ENCODE peak calls at places on chromosome 6, in eight cellular contexts. Y is neural crest cell; V is B cell; R is endothelial cell; W is stimulated activated CD4-positive, alpha-beta T cell treated with anti-CD3 and anti-CD28 coated beads, Interleukin-1b, Interleukin-23, amount 100 ng/mL, for 4 hours; Q is NCI-H1092 treated with DMSO at 0.1 percent for 48 hours; T is NCI-H82; H is Panc1. P is an unnamed sample.
A peak's percentile ranks its signal among the peaks of the same experiment; 100 is the strongest.

GRCh38 chr6:141593311-141593710 is 539.4 kb upstream of the GJE1 start:
- DNase-seq in T (no peak), R (no peak), W (no peak), Y (no peak), H (no peak), Q (no peak), V (no peak), P (no peak)

GRCh38 chr6:44052419-44053011 is 74.7 kb downstream of the MRPL14 start:
- DNase-seq in T (no peak), V (no peak), R (no peak), W (no peak), Q (no peak), Y (no peak), H (no peak), P (no peak)

GRCh38 chr6:121817141-121817540 is 381.7 kb downstream of the GJA1 start:
- DNase-seq in T (peak; percentile 24), R (no peak), Q (no peak), H (no peak), W (no peak), V (no peak), Y (no peak), P (no peak)

GRCh38 chr6:62891065-62891647 is 320.1 kb upstream of the FKBP1C start:
- DNase-seq in T (peak; percentile 38), Y (no peak), V (no peak), Q (no peak), R (no peak), W (no peak), H (no peak), P (no peak)

GRCh38 chr6:168062346-168063289 is 16.4 kb downstream of the FRMD1 start:
- DNase-seq in T (no peak), Q (no peak), W (no peak), H (no peak), Y (no peak), R (no peak), V (no peak), P (no peak)

GRCh38 chr6:95364016-95364604 is 213.2 kb upstream of the MANEA start:
- DNase-seq in W (no peak), R (no peak), Q (peak; percentile 16), T (peak; percentile 55), V (peak; percentile 6), Y (no peak), H (peak; percentile 10), P (no peak)

GRCh38 chr6:98384766-98385165 is 449.6 kb upstream of the POU3F2 start:
- DNase-seq in W (no peak), R (no peak), V (no peak), Q (no peak), H (no peak), T (peak; percentile 11), Y (no peak), P (no peak)

GRCh38 chr6:112086744-112087135 is 542 bp downstream of the TUBE1 start:
- DNase-seq in W (no peak), T (peak; percentile 83), R (no peak), V (peak; percentile 29), H (no peak), Q (peak; percentile 48), Y (no peak), P (no peak)

GRCh38 chr6:1479095-1479494 is 89.7 kb downstream of the FOXF2 start:
- DNase-seq in Q (no peak), V (no peak), W (no peak), R (no peak), H (no peak), T (no peak), Y (no peak), P (no peak)

GRCh38 chr6:169110934-169111602 is 142.6 kb downstream of the THBS2 start:
- DNase-seq in T (no peak), V (no peak), W (no peak), Q (no peak), Y (no peak), H (no peak), R (no peak), P (no peak)

GRCh38 chr6:137093183-137094069 is 48.7 kb upstream of the IL20RA start:
- DNase-seq in R (no peak), T (peak; percentile 10), Q (no peak), Y (no peak), H (no peak), W (no peak), V (no peak), P (no peak)

GRCh38 chr6:111601875-111602274 is 3.8 kb downstream of the TRAF3IP2 start:
- DNase-seq in Y (no peak), T (no peak), Q (no peak), V (no peak), H (no peak), R (no peak), W (no peak), P (no peak)

GRCh38 chr6:62283828-62284411 is 2.1 kb downstream of the KHDRBS2 start:
- DNase-seq in H (peak; percentile 20), W (no peak), Y (peak; percentile 28), T (peak; percentile 66), Q (no peak), V (no peak), R (peak; percentile 36), P (no peak)

GRCh38 chr6:69719602-69720193 is 77.1 kb downstream of the LMBRD1 start:
- DNase-seq in Q (no peak), Y (no peak), T (peak; percentile 61), H (peak; percentile 25), R (no peak), V (no peak), W (no peak), P (no peak)

GRCh38 chr6:15264902-15265761 is 19.3 kb downstream of the JARID2 start:
- DNase-seq in R (no peak), Q (no peak), V (no peak), W (no peak), Y (no peak), T (peak; percentile 60), H (no peak), P (no peak)

GRCh38 chr6:109336221-109336955 is 45.9 kb downstream of the CD164 start:
- DNase-seq in V (no peak), R (no peak), H (peak; percentile 64), Y (no peak), T (no peak), Q (peak; percentile 13), W (no peak), P (no peak)

GRCh38 chr6:16228043-16228442 is 10.3 kb upstream of the GMPR start:
- DNase-seq in V (no peak), T (no peak), W (no peak), H (no peak), R (no peak), Q (no peak), Y (no peak), P (no peak)

GRCh38 chr6:28258877-28259777 is at the start of gene NKAPL:
- DNase-seq in T (no peak), H (no peak), Q (no peak), V (peak; percentile 57), Y (no peak), R (no peak), W (peak; percentile 61), P (no peak)

GRCh38 chr6:81831274-81831673 is 78.8 kb upstream of the TENT5A start:
- DNase-seq in R (no peak), Y (no peak), V (no peak), Q (no peak), H (no peak), T (no peak), W (no peak), P (no peak)

GRCh38 chr6:87529221-87529620 is 56.4 kb downstream of the SLC35A1 start:
- DNase-seq in H (no peak), W (no peak), Q (no peak), V (no peak), T (no peak), Y (no peak), R (no peak), P (no peak)